ENCODE peak calls at places on chromosomes 16 and 17, in six cellular contexts. J is trophoblast cell, E is H1, Z is neuronal stem cell, B is H9, U is IMR-90. M is an unnamed sample.

GRCh38 chr17:39926588-39927100 is 757 bp downstream of the ORMDL3 start:
- DNase-seq in J (no peak), E (no peak), Z (peak), B (peak), U (no peak), M (peak)

GRCh38 chr16:88634994-88635670 is 3.2 kb upstream of the IL17C start:
- DNase-seq in J (peak), E (no peak), Z (no peak), B (no peak), U (peak), M (peak)

GRCh38 chr17:40474419-40475002 is 26.9 kb downstream of the TNS4 start:
- DNase-seq in J (no peak), E (no peak), Z (no peak), B (no peak), U (no peak), M (no peak)

GRCh38 chr17:66711936-66712335 is 123.0 kb upstream of the CACNG5 start:
- DNase-seq in J (no peak), E (peak), Z (no peak), B (peak), U (no peak), M (no peak)

GRCh38 chr17:72591500-72592241 is 470.9 kb downstream of the SOX9 start:
- DNase-seq in J (no peak), E (no peak), Z (peak), B (peak), U (no peak), M (peak)

GRCh38 chr17:77501101-77501566 is 360.4 kb downstream of the SEC14L1 start:
- DNase-seq in J (no peak), E (no peak), Z (no peak), B (no peak), U (no peak), M (no peak)

GRCh38 chr17:39231587-39232551 is 6.1 kb upstream of the STAC2 start:
- DNase-seq in J (no peak), E (no peak), Z (no peak), B (peak), U (peak), M (peak)

GRCh38 chr17:3812284-3812683 is 11.3 kb upstream of the ITGAE start:
- DNase-seq in J (no peak), E (no peak), Z (no peak), B (no peak), U (no peak), M (no peak)

GRCh38 chr17:38798614-38799500 is 499 bp downstream of the PIP4K2B start:
- DNase-seq in J (peak), E (no peak), Z (peak), B (peak), U (peak), M (peak)

GRCh38 chr17:17710728-17711541 is 29.7 kb downstream of the RAI1 start:
- DNase-seq in J (no peak), E (no peak), Z (no peak), B (peak), U (peak), M (peak)

GRCh38 chr16:27977966-27978365 is 85.5 kb downstream of the GSG1L start:
- DNase-seq in J (no peak), E (no peak), Z (no peak), B (no peak), U (peak), M (no peak)

GRCh38 chr16:72927199-72928088 is 120.5 kb downstream of the ZFHX3 start:
- DNase-seq in J (no peak), E (no peak), Z (no peak), B (no peak), U (peak), M (peak)

GRCh38 chr17:28469376-28469775 is 4.1 kb upstream of the SLC13A2 start:
- DNase-seq in J (no peak), E (no peak), Z (no peak), B (no peak), U (no peak), M (no peak)

GRCh38 chr17:14693382-14693781 is 392.5 kb downstream of the HS3ST3B1 start:
- DNase-seq in J (no peak), E (no peak), Z (no peak), B (no peak), U (no peak), M (no peak)

GRCh38 chr17:63498621-63499195 is 21.8 kb downstream of the ACE start:
- DNase-seq in J (no peak), E (no peak), Z (no peak), B (no peak), U (peak), M (peak)

GRCh38 chr17:17467720-17468119 is 9.1 kb upstream of the MED9 start:
- DNase-seq in J (no peak), E (no peak), Z (no peak), B (no peak), U (peak), M (no peak)

GRCh38 chr16:11727945-11728543 is 14.6 kb downstream of the TXNDC11 start:
- DNase-seq in J (no peak), E (no peak), Z (no peak), B (no peak), U (no peak), M (no peak)

GRCh38 chr16:71542377-71542776 is 16.2 kb downstream of the CHST4 start:
- DNase-seq in J (peak), E (no peak), Z (peak), B (peak), U (peak), M (peak)

GRCh38 chr17:30236807-30237206 is 1.3 kb upstream of the SLC6A4 start:
- DNase-seq in J (peak), E (peak), Z (peak), B (peak), U (no peak), M (peak)

GRCh38 chr16:30615358-30616076 is 5.3 kb upstream of the ZNF689 start:
- DNase-seq in J (no peak), E (peak), Z (peak), B (peak), U (peak), M (peak)

GRCh38 chr17:13474073-13474800 is 127.5 kb downstream of the HS3ST3A1 start:
- DNase-seq in J (no peak), E (no peak), Z (no peak), B (no peak), U (no peak), M (no peak)

GRCh38 chr16:59604331-59604730 is 870.2 kb upstream of the GOT2 start:
- DNase-seq in J (no peak), E (no peak), Z (no peak), B (no peak), U (peak), M (no peak)

GRCh38 chr16:86244936-86245335 is 265.4 kb upstream of the FOXF1 start:
- DNase-seq in J (no peak), E (no peak), Z (no peak), B (no peak), U (no peak), M (no peak)

GRCh38 chr16:87263418-87264052 is 53.7 kb downstream of the C16orf95 start:
- DNase-seq in J (no peak), E (no peak), Z (no peak), B (no peak), U (no peak), M (no peak)

GRCh38 chr17:51118330-51119195 is 2.1 kb downstream of the SPAG9 start:
- DNase-seq in J (no peak), E (no peak), Z (no peak), B (no peak), U (no peak), M (no peak)

GRCh38 chr16:3180445-3180878 is 7.5 kb upstream of the OR1F1 start:
- DNase-seq in J (no peak), E (no peak), Z (no peak), B (peak), U (no peak), M (peak)

GRCh38 chr17:27424941-27425340 is 31.3 kb upstream of the KSR1 start:
- DNase-seq in J (no peak), E (no peak), Z (no peak), B (no peak), U (no peak), M (no peak)

GRCh38 chr16:51150894-51151320 is at the start of gene SALL1:
- DNase-seq in J (no peak), E (no peak), Z (no peak), B (no peak), U (no peak), M (peak)

GRCh38 chr16:88303890-88304819 is 78.6 kb upstream of the ZNF469 start:
- DNase-seq in J (peak), E (no peak), Z (no peak), B (no peak), U (peak), M (peak)

GRCh38 chr16:66357523-66357928 is 9.0 kb upstream of the CDH5 start:
- DNase-seq in J (peak), E (peak), Z (peak), B (peak), U (peak), M (peak)

GRCh38 chr17:74280093-74280513 is 6.1 kb downstream of the DNAI2 start:
- DNase-seq in J (peak), E (no peak), Z (no peak), B (no peak), U (no peak), M (no peak)

GRCh38 chr16:79954920-79955705 is 354.6 kb upstream of the MAF start:
- DNase-seq in J (no peak), E (no peak), Z (no peak), B (no peak), U (no peak), M (no peak)

GRCh38 chr17:28759296-28759865 is 15.6 kb downstream of the TRAF4 start:
- DNase-seq in J (no peak), E (no peak), Z (no peak), B (no peak), U (no peak), M (no peak)

GRCh38 chr17:49573510-49574282 is 2.0 kb upstream of the NXPH3 start:
- DNase-seq in J (no peak), E (no peak), Z (no peak), B (no peak), U (no peak), M (no peak)
- H2AFZ ChIP-seq in J (no peak), E (no peak), Z (no peak), B (no peak), U (no peak), M (no peak)

GRCh38 chr16:67489401-67490083 is 6.2 kb upstream of the AGRP start:
- DNase-seq in J (no peak), E (no peak), Z (no peak), B (no peak), U (no peak), M (peak)
- H2BK5ac ChIP-seq in J (no peak), E (no peak), Z (no peak), B (no peak), U (no peak), M (no peak)

GRCh38 chr17:32496348-32497078 is 9.7 kb downstream of the CDK5R1 start:
- DNase-seq in J (peak), E (no peak), Z (no peak), B (no peak), U (peak), M (peak)

GRCh38 chr17:32495347-32496253 is 8.8 kb downstream of the CDK5R1 start:
- DNase-seq in J (no peak), E (no peak), Z (no peak), B (no peak), U (peak), M (no peak)

GRCh38 chr17:32494621-32495346 is 8.0 kb downstream of the CDK5R1 start:
- DNase-seq in J (no peak), E (no peak), Z (no peak), B (no peak), U (no peak), M (no peak)

GRCh38 chr17:32498362-32498761 is 11.6 kb downstream of the CDK5R1 start:
- DNase-seq in J (no peak), E (no peak), Z (no peak), B (peak), U (no peak), M (no peak)

DNA sequence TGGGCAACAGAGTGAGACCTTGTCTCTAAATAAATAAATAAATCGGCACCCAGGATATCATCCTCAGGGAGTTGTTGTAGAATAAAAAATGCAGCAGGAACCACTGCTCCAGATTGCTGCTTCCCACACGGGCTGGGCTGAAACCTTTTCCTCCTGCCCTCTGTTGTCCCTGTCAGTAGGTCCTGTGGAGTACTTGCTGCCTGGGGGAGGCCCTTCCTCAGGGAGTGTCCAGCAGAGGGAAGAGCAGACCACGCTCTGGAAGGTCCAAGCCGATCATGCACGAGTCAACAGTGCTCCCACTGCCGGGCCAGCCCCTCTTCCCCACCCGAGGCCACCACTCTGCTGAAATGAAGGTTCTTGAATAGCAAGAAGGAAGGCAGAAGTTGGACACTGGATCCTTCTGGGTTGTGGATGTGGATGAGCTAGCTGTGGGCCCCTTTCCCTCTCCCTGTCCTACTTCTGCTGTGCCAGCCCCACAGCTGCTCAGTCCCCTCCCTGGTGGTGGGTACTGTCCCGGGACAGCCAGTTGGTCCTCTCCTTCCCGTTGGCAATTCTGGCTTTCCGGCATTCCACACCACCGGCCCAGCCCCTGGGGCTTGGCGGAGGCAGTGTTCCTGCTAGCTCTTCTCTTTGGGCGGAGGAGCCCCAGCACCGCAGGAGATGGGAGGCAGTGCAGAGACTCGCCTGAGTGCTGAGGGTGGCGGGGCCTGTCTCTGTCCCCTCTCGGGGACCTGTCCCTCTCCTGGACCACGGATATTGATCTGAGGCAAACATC is 10.8 kb downstream of the CDK5R1 start:
- DNase-seq in J (no peak), E (no peak), Z (no peak), B (peak), U (no peak), M (peak)
- H3K9ac ChIP-seq in J (no peak), E (no peak), Z (no peak), B (no peak), U (no peak), M (no peak)

GRCh38 chr16:58508671-58509251 is 6.6 kb upstream of the SETD6 start:
- DNase-seq in J (no peak), E (no peak), Z (no peak), B (no peak), U (no peak), M (no peak)

GRCh38 chr16:58507195-58507962 is 7.4 kb downstream of the NDRG4 start:
- DNase-seq in J (no peak), E (no peak), Z (no peak), B (peak), U (no peak), M (no peak)

GRCh38 chr16:58507963-58508670 is 7.2 kb upstream of the SETD6 start:
- DNase-seq in J (no peak), E (no peak), Z (no peak), B (no peak), U (no peak), M (no peak)

GRCh38 chr16:58503863-58504688 is 4.1 kb downstream of the NDRG4 start:
- DNase-seq in J (no peak), E (no peak), Z (no peak), B (no peak), U (no peak), M (no peak)

DNA sequence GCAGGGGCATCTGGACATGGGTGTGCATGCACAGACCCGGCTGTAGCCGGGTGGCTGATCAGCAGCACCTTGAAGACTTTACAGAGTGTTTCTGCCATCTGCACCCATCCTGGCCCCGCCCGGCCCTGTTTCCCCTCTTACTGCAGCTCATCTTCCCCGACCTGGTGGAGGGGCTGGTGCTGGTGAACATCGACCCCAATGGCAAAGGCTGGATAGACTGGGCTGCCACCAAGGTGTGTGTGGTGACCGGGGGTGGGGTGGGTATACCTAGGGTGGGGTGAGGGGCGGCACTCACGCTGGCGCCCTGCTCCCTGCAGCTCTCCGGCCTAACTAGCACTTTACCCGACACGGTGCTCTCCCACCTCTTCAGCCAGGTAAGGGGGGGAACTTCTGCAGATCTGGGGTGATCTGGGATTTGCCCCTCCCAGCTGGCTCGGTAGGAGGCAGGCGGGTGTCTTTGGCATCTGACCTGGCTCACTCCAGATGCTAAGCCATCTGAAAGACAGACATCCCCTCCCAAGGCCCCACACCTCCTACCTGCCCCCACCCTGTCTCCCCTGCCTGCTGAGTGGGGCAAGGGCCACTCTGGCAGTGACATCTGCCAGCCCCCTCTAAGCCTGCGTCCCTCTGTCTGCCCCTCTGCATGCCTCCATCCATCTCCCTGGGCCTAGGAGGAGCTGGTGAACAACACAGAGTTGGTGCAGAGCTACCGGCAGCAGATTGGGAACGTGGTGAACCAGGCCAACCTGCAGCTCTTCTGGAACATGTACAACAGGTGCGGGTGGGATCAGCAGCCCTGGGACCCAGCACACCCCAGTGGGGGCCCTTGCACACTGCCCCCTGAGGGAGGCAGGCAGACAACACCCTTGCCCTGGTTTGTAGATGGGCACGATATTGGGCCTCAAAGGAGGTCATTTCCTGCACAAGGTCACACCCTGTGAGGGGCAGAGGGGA is 6.6 kb downstream of the NDRG4 start:
- DNase-seq in J (no peak), E (no peak), Z (no peak), B (peak), U (no peak), M (no peak)
- H2AFZ ChIP-seq in J (no peak), E (no peak), Z (no peak), B (no peak), U (no peak), M (no peak)

M was measured in mesenchymal stem cell.